ENCODE peak calls at places on chromosome X, in ten cellular contexts. I is neuronal stem cell, Q is Caco-2, O is upper lobe of right lung, B is transverse colon, Y is pancreas, L is lower lobe of right lung, Z is prostate gland, G is fibroblast of lung, E is hepatocyte. F is an unnamed sample. For H3K4me1 and H3K36me3, the result is how much of the 10 kb centered on the place peaks cover.

GRCh38 chrX:110414679-110415439 is 56.2 kb downstream of the RTL9 start:
- DNase-seq in B (no peak), G (peak), E (no peak), L (no peak), Z (no peak), Y (no peak), Q (no peak), O (no peak), I (no peak), F (no peak)

GRCh38 chrX:40094041-40094899 is 3.5 kb downstream of the BCOR start:
- DNase-seq in Y (peak), L (peak), E (peak), O (peak), Q (no peak), G (peak), I (no peak), B (peak), Z (peak), F (peak)

GRCh38 chrX:17030092-17030491 is 83.6 kb downstream of the REPS2 start:
- DNase-seq in O (no peak), L (no peak), Y (no peak), I (no peak), Z (no peak), G (no peak), B (no peak), E (no peak), Q (no peak), F (no peak)

GRCh38 chrX:13598877-13599276 is 29.5 kb downstream of the EGFL6 start:
- DNase-seq in B (no peak), E (no peak), O (no peak), G (no peak), I (no peak), L (no peak), Z (no peak), Q (no peak), Y (no peak), F (peak)

GRCh38 chrX:20066968-20067708 is 49.6 kb downstream of the MAP7D2 start:
- DNase-seq in E (peak), Z (peak), L (no peak), I (no peak), O (no peak), Q (peak), Y (no peak), B (peak), G (peak), F (peak)

GRCh38 chrX:13377537-13377936 is 57.7 kb upstream of the ATXN3L start:
- DNase-seq in L (no peak), Q (no peak), Y (no peak), E (peak), G (peak), Z (no peak), B (no peak), I (no peak), O (no peak), F (no peak)

GRCh38 chrX:45852884-45853283 is 652.2 kb upstream of the DIPK2B start:
- DNase-seq in O (no peak), L (no peak), Y (no peak), E (no peak), Z (no peak), B (no peak), I (no peak), G (peak), Q (no peak), F (peak)

GRCh38 chrX:19672211-19672814 is 157.0 kb upstream of the MAP3K15 start:
- DNase-seq in Z (no peak), I (no peak), E (peak), Q (no peak), Y (no peak), L (no peak), O (no peak), B (no peak), G (peak), F (no peak)

GRCh38 chrX:17859609-17860178 is 1.4 kb downstream of the RAI2 start:
- DNase-seq in E (peak), B (peak), Y (peak), Q (no peak), G (no peak), Z (peak), L (peak), O (peak), I (no peak), F (no peak)

GRCh38 chrX:68719904-68720614 is 72.6 kb downstream of the STARD8 start:
- DNase-seq in L (no peak), I (no peak), Q (no peak), O (no peak), Z (peak), B (no peak), E (no peak), Y (no peak), G (no peak), F (peak)

GRCh38 chrX:18389968-18390367 is 35.4 kb upstream of the CDKL5 start:
- DNase-seq in G (no peak), L (no peak), Y (no peak), Z (no peak), I (no peak), B (no peak), O (no peak), Q (no peak), E (no peak), F (no peak)

GRCh38 chrX:118164138-118164537 is 47.5 kb upstream of the KLHL13 start:
- DNase-seq in Z (no peak), I (no peak), O (no peak), Q (no peak), B (no peak), G (peak), E (no peak), L (no peak), Y (no peak), F (no peak)

GRCh38 chrX:120824021-120824420 is 51.6 kb downstream of the CT47B1 start:
- DNase-seq in I (no peak), E (no peak), O (no peak), B (no peak), Y (no peak), G (no peak), Z (no peak), L (no peak), Q (no peak), F (no peak)

GRCh38 chrX:8731579-8732395 is at the start of gene ANOS1:
- DNase-seq in Q (peak), I (peak), Y (peak), O (peak), Z (peak), L (peak), G (peak), E (peak), B (no peak), F (no peak)

GRCh38 chrX:123920065-123920785 is 41.3 kb upstream of the STAG2 start:
- DNase-seq in Z (no peak), E (no peak), L (no peak), G (peak), Q (no peak), Y (no peak), I (no peak), B (no peak), O (no peak), F (no peak)

GRCh38 chrX:140762061-140762460 is 52.5 kb downstream of the LINC00632 start:
- DNase-seq in B (peak), Q (peak), I (peak), Y (no peak), Z (peak), L (no peak), O (no peak), E (peak), G (peak), F (peak)

GRCh38 chrX:20313889-20314288 is 47.2 kb upstream of the RPS6KA3 start:
- DNase-seq in L (no peak), Y (no peak), Q (no peak), Z (no peak), B (no peak), G (no peak), E (no peak), O (no peak), I (no peak), F (no peak)

GRCh38 chrX:53974529-53974928 is 69.7 kb downstream of the PHF8 start:
- DNase-seq in B (no peak), Q (no peak), G (no peak), L (no peak), I (no peak), E (no peak), Y (no peak), O (no peak), Z (no peak), F (no peak)

GRCh38 chrX:13287816-13288215 is 32.0 kb downstream of the ATXN3L start:
- DNase-seq in Z (no peak), B (no peak), L (no peak), Q (peak), E (no peak), I (no peak), O (no peak), Y (no peak), G (peak), F (no peak)

GRCh38 chrX:129932792-129933321 is 26.9 kb downstream of the UTP14A start:
- DNase-seq in I (no peak), L (peak), Y (peak), Q (peak), Z (no peak), B (peak), G (no peak), O (peak), E (peak), F (peak)

GRCh38 chrX:150155396-150156048 is 207.6 kb upstream of the MAMLD1 start:
- DNase-seq in I (no peak), Q (no peak), Z (no peak), L (no peak), O (no peak), G (peak), B (peak), Y (no peak), E (peak), F (no peak)

GRCh38 chrX:7149421-7149820 is 1.5 kb upstream of the PUDP start:
- DNase-seq in Z (no peak), L (no peak), B (no peak), Y (no peak), E (no peak), G (no peak), O (no peak), Q (no peak), I (no peak), F (no peak)

GRCh38 chrX:19747672-19748610 is 139.5 kb downstream of the SH3KBP1 start:
- DNase-seq in Q (no peak), L (peak), Z (no peak), B (peak), I (no peak), Y (no peak), E (no peak), O (no peak), G (no peak), F (no peak)

GRCh38 chrX:116198235-116198634 is 27.7 kb downstream of the AGTR2 start:
- DNase-seq in I (no peak), Q (no peak), E (no peak), G (no peak), O (no peak), Y (no peak), B (no peak), L (no peak), Z (no peak), F (no peak)

GRCh38 chrX:7709845-7710244 is 133.1 kb upstream of the VCX start:
- DNase-seq in Z (no peak), G (no peak), B (no peak), Q (no peak), Y (no peak), I (no peak), O (no peak), E (no peak), L (no peak), F (no peak)

GRCh38 chrX:72349190-72349589 is 43.5 kb upstream of the CITED1 start:
- DNase-seq in E (no peak), Q (no peak), B (no peak), G (no peak), O (no peak), I (no peak), L (no peak), Y (no peak), Z (no peak), F (no peak)

GRCh38 chrX:15566244-15566643 is 34.5 kb downstream of the ACE2 start:
- DNase-seq in L (no peak), B (no peak), I (no peak), Z (no peak), E (no peak), G (no peak), Y (no peak), Q (no peak), O (no peak), F (no peak)

GRCh38 chrX:69615323-69615722 is 590 bp upstream of the EDA start:
- DNase-seq in L (no peak), B (no peak), G (no peak), Q (no peak), E (no peak), Z (no peak), O (no peak), I (no peak), Y (no peak), F (no peak)

GRCh38 chrX:129647588-129648410 is 7.0 kb downstream of the APLN start:
- DNase-seq in Y (no peak), Z (no peak), O (no peak), I (no peak), L (no peak), E (no peak), Q (no peak), B (no peak), G (no peak), F (no peak)

GRCh38 chrX:21374994-21375794 is 976 bp downstream of the CNKSR2 start:
- DNase-seq in Y (peak), I (peak), B (no peak), Z (no peak), G (no peak), L (peak), Q (no peak), O (no peak), E (peak), F (no peak)
- H3K4me3 ChIP-seq in Y (peak), I (peak), B (peak), Z (peak), G (peak), L (peak), Q (no peak), O (peak), E (peak), F (peak)

GRCh38 chrX:65601530-65602281 is 65.7 kb upstream of the MSN start:
- DNase-seq in O (peak), E (peak), Q (no peak), B (peak), Y (peak), G (peak), I (no peak), Z (peak), L (peak), F (no peak)
- H3K4me1 ChIP-seq in O (under half), E (under half), Q (under half), B (under half), Y (under half), G (under half), I (under half), Z (under half), L (under half), F (under half)

GRCh38 chrX:41530082-41530481 is 82.9 kb downstream of the NYX start:
- DNase-seq in G (no peak), L (no peak), E (no peak), Q (no peak), Y (no peak), O (no peak), Z (no peak), B (no peak), I (no peak), F (no peak)

GRCh38 chrX:41529221-41529620 is 82.1 kb downstream of the NYX start:
- DNase-seq in Y (no peak), E (no peak), I (no peak), B (no peak), Q (no peak), O (no peak), L (no peak), Z (no peak), G (no peak), F (no peak)

GRCh38 chrX:41526268-41526667 is 79.1 kb downstream of the NYX start:
- DNase-seq in I (no peak), B (no peak), L (no peak), E (no peak), Y (no peak), O (no peak), Z (no peak), G (no peak), Q (no peak), F (no peak)

GRCh38 chrX:41528784-41529183 is 81.6 kb downstream of the NYX start:
- DNase-seq in Z (no peak), L (no peak), B (no peak), O (no peak), Y (no peak), I (no peak), G (no peak), Q (no peak), E (no peak), F (no peak)

GRCh38 chrX:41526925-41527324 is 79.8 kb downstream of the NYX start:
- DNase-seq in I (no peak), G (peak), E (no peak), B (no peak), Y (no peak), L (no peak), Z (no peak), Q (no peak), O (no peak), F (no peak)
- H3K36me3 ChIP-seq in I (under half), G (under half), E (under half), B (under half), Y (under half), L (under half), Z (under half), Q (under half), O (under half), F (under half)

GRCh38 chrX:2710496-2710895 is 19.4 kb downstream of the CD99 start:
- DNase-seq in B (no peak), O (no peak), L (no peak), E (peak), G (peak), Y (no peak), I (no peak), Q (peak), Z (no peak), F (peak)

GRCh38 chrX:2708016-2708415 is 16.9 kb downstream of the CD99 start:
- DNase-seq in Y (peak), Q (no peak), Z (no peak), B (no peak), G (no peak), L (no peak), O (no peak), I (no peak), E (no peak), F (no peak)

GRCh38 chrX:2708601-2709200 is 17.6 kb downstream of the CD99 start:
- DNase-seq in Q (no peak), I (no peak), O (no peak), G (no peak), Y (peak), Z (no peak), E (no peak), B (no peak), L (no peak), F (no peak)

GRCh38 chrX:2711441-2711840 is 20.3 kb downstream of the CD99 start:
- DNase-seq in G (no peak), L (no peak), B (no peak), Q (no peak), O (no peak), Z (no peak), E (no peak), I (no peak), Y (no peak), F (peak)

DNA sequence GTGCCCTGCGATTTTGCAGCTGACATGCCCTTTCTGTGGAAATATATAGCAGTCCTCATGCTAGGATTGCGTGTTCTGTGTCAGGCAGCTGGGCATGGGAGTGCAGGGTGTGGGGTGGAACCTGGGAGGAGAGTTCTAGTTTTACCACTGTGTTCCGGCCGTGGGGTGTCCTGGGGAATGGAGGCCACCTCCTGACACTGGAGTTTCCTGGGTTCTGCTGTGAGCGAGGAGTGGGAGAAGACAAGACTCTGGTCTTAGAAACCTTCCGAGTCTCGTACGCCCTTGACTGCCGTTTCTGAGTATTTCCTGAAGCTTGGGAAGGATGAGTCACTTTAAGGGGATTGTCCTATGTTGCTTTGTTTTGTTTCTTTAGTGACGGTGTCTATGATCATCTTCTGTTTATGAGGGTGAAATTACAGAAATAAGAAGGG is 19.0 kb downstream of the CD99 start:
- DNase-seq in Z (no peak), E (peak), I (no peak), O (no peak), G (peak), B (peak), L (no peak), Y (peak), Q (no peak), F (peak)
- H3K4me3 ChIP-seq in Z (no peak), E (no peak), I (peak), O (peak), G (no peak), B (no peak), L (peak), Y (no peak), Q (no peak), F (no peak)

DNA sequence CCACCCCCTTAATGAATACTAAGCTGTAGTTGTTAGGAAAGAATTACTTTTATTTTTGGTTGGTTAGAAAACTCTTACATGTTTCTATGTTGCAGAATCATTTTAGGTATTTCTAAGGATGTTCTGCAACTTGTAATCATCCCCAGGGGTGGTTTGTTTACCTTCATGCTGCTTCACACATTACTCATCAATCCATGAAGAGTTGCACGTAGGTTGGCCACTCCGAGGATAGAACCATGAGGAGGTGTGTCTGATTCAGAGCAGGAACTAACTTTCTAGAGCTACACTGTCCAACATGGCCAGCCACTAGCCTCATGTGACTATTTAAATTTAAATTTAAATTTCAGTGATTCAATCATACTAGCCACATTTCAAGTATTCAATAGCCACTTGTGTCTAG is 127.2 kb upstream of the FRMPD4 start:
- DNase-seq in E (no peak), L (no peak), O (no peak), G (peak), Z (no peak), Y (no peak), I (no peak), Q (no peak), B (no peak), F (no peak)
- H3K4me1 ChIP-seq in E (under half), L (under half), O (under half), G (under half), Z (under half), Y (under half), I (under half), Q (under half), B (under half), F (under half)

GRCh38 chrX:24828147-24828546 is 134.4 kb downstream of the POLA1 start:
- DNase-seq in O (no peak), Q (no peak), E (peak), G (no peak), B (no peak), Z (no peak), L (no peak), Y (no peak), I (no peak), F (no peak)
- H3K36me3 ChIP-seq in O (under half), Q (under half), E (under half), G (under half), B (under half), Z (under half), L (under half), Y (under half), I (half or more), F (half or more)

DNA sequence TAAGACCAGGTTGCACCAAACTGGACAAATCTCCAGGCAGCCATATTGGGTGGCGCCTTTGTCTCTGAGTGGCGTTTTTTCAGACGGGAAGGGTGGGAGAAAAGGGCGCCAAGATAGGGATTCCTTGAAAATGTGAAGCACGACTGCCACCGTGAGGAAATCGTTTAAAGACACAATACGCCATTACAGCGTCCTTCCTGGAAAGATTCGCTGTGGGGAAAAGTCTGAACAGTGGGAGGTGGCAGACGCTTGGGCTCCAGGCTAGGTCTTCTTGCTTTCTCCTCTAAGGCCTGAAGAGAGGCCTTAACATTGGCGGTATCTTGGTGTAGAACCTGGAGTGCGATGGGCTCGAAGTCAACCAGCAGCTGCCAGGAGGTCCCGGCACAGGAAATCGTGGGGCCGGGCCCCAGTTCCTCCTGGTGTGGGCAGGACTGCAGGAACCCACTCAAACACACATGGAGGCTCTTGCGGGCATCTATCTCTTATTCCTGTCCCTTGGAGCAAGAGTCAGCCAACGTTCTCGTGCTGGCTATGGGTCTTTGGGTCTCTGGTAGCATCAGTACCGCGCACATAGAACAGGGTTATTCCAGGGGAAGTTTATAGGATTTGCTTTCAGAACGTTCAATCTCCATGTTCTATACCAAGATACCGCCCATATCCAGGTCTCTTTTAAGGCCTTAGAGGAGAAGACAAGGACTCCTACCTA is 208.8 kb downstream of the OR13H1 start:
- DNase-seq in Y (no peak), O (no peak), E (no peak), Z (no peak), B (peak), L (no peak), G (peak), Q (no peak), I (no peak), F (no peak)
- H3K4me3 ChIP-seq in Y (peak), O (no peak), E (no peak), Z (no peak), B (peak), L (no peak), G (peak), Q (no peak), I (peak), F (no peak)

GRCh38 chrX:113790987-113791386 is 792.9 kb upstream of the HTR2C start:
- DNase-seq in G (peak), I (no peak), E (no peak), Q (no peak), B (no peak), L (no peak), Y (no peak), O (no peak), Z (no peak), F (no peak)
- H3K4me1 ChIP-seq in G (under half), I (under half), E (under half), Q (under half), B (under half), L (under half), Y (under half), O (under half), Z (under half), F (under half)

GRCh38 chrX:119783026-119783425 is 8.4 kb downstream of the RPL39 start:
- DNase-seq in I (no peak), G (no peak), Q (no peak), E (no peak), B (no peak), O (no peak), L (peak), Y (no peak), Z (no peak), F (no peak)
- H3K36me3 ChIP-seq in I (half or more), G (under half), Q (under half), E (under half), B (under half), O (under half), L (under half), Y (under half), Z (under half), F (half or more)

GRCh38 chrX:1484638-1485019 is 31.9 kb upstream of the ASMTL start:
- DNase-seq in E (no peak), B (no peak), I (no peak), Q (peak), Z (no peak), Y (no peak), O (no peak), L (no peak), G (no peak), F (no peak)
- H3K4me3 ChIP-seq in E (no peak), B (no peak), I (no peak), Q (no peak), Z (no peak), Y (no peak), O (no peak), L (no peak), G (no peak), F (no peak)

F was measured in HAP-1.